ENCODE peak calls at places on chromosomes 7 and 10, in ten cellular contexts. A is cardiac muscle cell, W is IMR-90, I is K562, R is SJSA1, H is mesenchymal stem cell, E is breast epithelium, M is GM23338, Y is right atrium auricular region, X is pancreas. B is an unnamed sample.
A peak's percentile ranks its signal among the peaks of the same experiment; 100 is the strongest.

GRCh38 chr7:106870983-106871410 is 5.9 kb downstream of the PIK3CG start:
- DNase-seq in A (no peak), W (peak; percentile 49), I (no peak), R (no peak), H (peak; percentile 71), E (no peak), M (no peak), Y (no peak), X (no peak), B (no peak)

GRCh38 chr7:154911862-154912261 is 91.1 kb downstream of the PAXIP1 start:
- DNase-seq in A (no peak), W (no peak), I (no peak), R (no peak), H (no peak), E (no peak), M (no peak), Y (no peak), X (no peak), B (no peak)

GRCh38 chr7:44062180-44062902 is 3.0 kb downstream of the PGAM2 start:
- DNase-seq in A (no peak), W (no peak), I (no peak), R (no peak), H (no peak), E (peak; percentile 43), M (no peak), Y (no peak), X (no peak), B (peak; percentile 44)

GRCh38 chr10:7340179-7340874 is 70.5 kb downstream of the SFMBT2 start:
- DNase-seq in A (no peak), W (peak; percentile 10), I (no peak), R (no peak), H (no peak), E (no peak), M (no peak), Y (no peak), X (no peak), B (no peak)

GRCh38 chr7:38102486-38102885 is 75.6 kb upstream of the STARD3NL start:
- DNase-seq in A (no peak), W (peak; percentile 1), I (no peak), R (no peak), H (no peak), E (no peak), M (no peak), Y (no peak), X (no peak), B (no peak)

GRCh38 chr10:30687698-30688213 is 58.2 kb upstream of the LYZL2 start:
- DNase-seq in A (peak; percentile 73), W (peak; percentile 68), I (peak; percentile 71), R (peak; percentile 81), H (peak; percentile 80), E (peak; percentile 74), M (peak; percentile 92), Y (peak; percentile 71), X (peak; percentile 63), B (peak; percentile 70)

GRCh38 chr7:47941136-47941844 is 7.0 kb downstream of the PKD1L1 start:
- DNase-seq in A (no peak), W (peak; percentile 71), I (no peak), R (peak; percentile 63), H (peak; percentile 81), E (no peak), M (no peak), Y (peak; percentile 80), X (no peak), B (no peak)

GRCh38 chr7:140667476-140667875 is 5.3 kb upstream of the ADCK2 start:
- DNase-seq in A (no peak), W (no peak), I (no peak), R (no peak), H (no peak), E (no peak), M (no peak), Y (no peak), X (no peak), B (no peak)

GRCh38 chr10:78277734-78278404 is 244.2 kb downstream of the RPS24 start:
- DNase-seq in A (no peak), W (peak; percentile 75), I (no peak), R (no peak), H (peak; percentile 78), E (no peak), M (no peak), Y (peak; percentile 62), X (no peak), B (no peak)

GRCh38 chr10:21517983-21518628 is 7.4 kb downstream of the SKIDA1 start:
- DNase-seq in A (peak; percentile 91), W (peak; percentile 68), I (no peak), R (no peak), H (peak; percentile 82), E (no peak), M (peak; percentile 53), Y (no peak), X (no peak), B (no peak)

GRCh38 chr10:131534836-131535235 is 223.3 kb upstream of the TCERG1L start:
- DNase-seq in A (no peak), W (no peak), I (no peak), R (no peak), H (no peak), E (no peak), M (no peak), Y (no peak), X (no peak), B (no peak)

GRCh38 chr10:75887981-75888380 is 456.6 kb downstream of the LRMDA start:
- DNase-seq in A (no peak), W (no peak), I (no peak), R (no peak), H (no peak), E (no peak), M (no peak), Y (no peak), X (no peak), B (no peak)

GRCh38 chr10:32961892-32962369 is 3.9 kb upstream of the ITGB1 start:
- DNase-seq in A (peak; percentile 33), W (peak; percentile 93), I (no peak), R (peak; percentile 56), H (peak; percentile 89), E (no peak), M (peak; percentile 74), Y (no peak), X (no peak), B (no peak)

GRCh38 chr10:69953851-69954250 is 98.8 kb upstream of the MACROH2A2 start:
- DNase-seq in A (no peak), W (no peak), I (no peak), R (no peak), H (no peak), E (no peak), M (no peak), Y (no peak), X (no peak), B (no peak)

DNA sequence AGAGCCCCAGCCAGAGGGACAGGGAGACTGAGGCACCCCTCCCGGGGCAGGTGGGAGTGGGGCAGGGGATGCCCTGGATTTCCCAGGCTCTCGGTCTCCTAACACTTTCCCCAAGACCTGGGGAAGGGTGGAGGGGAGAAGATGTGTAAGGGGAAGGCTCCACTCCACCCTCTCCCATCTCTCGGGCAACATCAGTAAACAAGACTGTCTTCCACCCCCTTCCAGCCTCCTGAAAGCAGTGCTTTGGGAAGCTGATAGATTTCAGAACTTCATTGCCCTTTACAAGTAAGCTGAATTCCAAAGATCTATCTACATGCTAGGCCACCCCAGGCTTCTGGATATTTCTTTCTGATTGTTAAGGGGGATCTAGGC is 3.7 kb downstream of the FLNC start:
- DNase-seq in A (no peak), W (no peak), I (no peak), R (no peak), H (peak; percentile 70), E (no peak), M (no peak), Y (no peak), X (no peak), B (no peak)
- H3K4me3 ChIP-seq in A (peak overlapping the region; percentile 72), W (peak overlapping the region; percentile 17), I (no peak overlapping the region), R (no peak overlapping the region), H (no peak overlapping the region), E (peak overlapping the region; percentile 85), M (peak overlapping the region; percentile 76), Y (peak overlapping the region; percentile 62), X (no peak overlapping the region), B (no peak overlapping the region)

GRCh38 chr10:110174201-110174600 is 33.2 kb upstream of the MXI1 start:
- DNase-seq in A (no peak), W (no peak), I (no peak), R (peak; percentile 7), H (no peak), E (no peak), M (no peak), Y (no peak), X (no peak), B (no peak)
- H3K27me3 ChIP-seq in A (no peaks in the 10 kb centered on the region), W (peaks cover 33% of the 10 kb centered on the region), I (no peaks in the 10 kb centered on the region), R (no peaks in the 10 kb centered on the region), H (peaks cover 27% of the 10 kb centered on the region), E (no peaks in the 10 kb centered on the region), M (peaks cover 86% of the 10 kb centered on the region), Y (no peaks in the 10 kb centered on the region), X (no peaks in the 10 kb centered on the region), B (peaks cover 16% of the 10 kb centered on the region)

GRCh38 chr7:158753900-158754299 is 49.3 kb upstream of the NCAPG2 start:
- DNase-seq in A (no peak), W (no peak), I (no peak), R (no peak), H (no peak), E (no peak), M (no peak), Y (no peak), X (no peak), B (no peak)

GRCh38 chr7:158750702-158751101 is 46.1 kb upstream of the NCAPG2 start:
- DNase-seq in A (no peak), W (no peak), I (no peak), R (no peak), H (no peak), E (no peak), M (no peak), Y (no peak), X (no peak), B (no peak)

GRCh38 chr7:158749396-158749795 is 44.8 kb upstream of the NCAPG2 start:
- DNase-seq in A (no peak), W (no peak), I (no peak), R (no peak), H (no peak), E (no peak), M (no peak), Y (no peak), X (no peak), B (no peak)

GRCh38 chr7:158751199-158751598 is 46.6 kb upstream of the NCAPG2 start:
- DNase-seq in A (no peak), W (no peak), I (no peak), R (no peak), H (no peak), E (no peak), M (no peak), Y (no peak), X (no peak), B (no peak)

GRCh38 chr7:158751743-158752142 is 47.1 kb upstream of the NCAPG2 start:
- DNase-seq in A (no peak), W (no peak), I (no peak), R (no peak), H (no peak), E (no peak), M (no peak), Y (no peak), X (no peak), B (no peak)
- H3K36me3 ChIP-seq in A (peaks cover 11% of the 10 kb centered on the region), W (peaks cover 35% of the 10 kb centered on the region), I (peaks cover 56% of the 10 kb centered on the region), R (peaks cover 29% of the 10 kb centered on the region), H (peaks cover 88% of the 10 kb centered on the region), E (peaks cover 4% of the 10 kb centered on the region), M (peaks cover 4% of the 10 kb centered on the region), Y (peaks cover 52% of the 10 kb centered on the region), X (no peaks in the 10 kb centered on the region), B (peaks cover 22% of the 10 kb centered on the region)

DNA sequence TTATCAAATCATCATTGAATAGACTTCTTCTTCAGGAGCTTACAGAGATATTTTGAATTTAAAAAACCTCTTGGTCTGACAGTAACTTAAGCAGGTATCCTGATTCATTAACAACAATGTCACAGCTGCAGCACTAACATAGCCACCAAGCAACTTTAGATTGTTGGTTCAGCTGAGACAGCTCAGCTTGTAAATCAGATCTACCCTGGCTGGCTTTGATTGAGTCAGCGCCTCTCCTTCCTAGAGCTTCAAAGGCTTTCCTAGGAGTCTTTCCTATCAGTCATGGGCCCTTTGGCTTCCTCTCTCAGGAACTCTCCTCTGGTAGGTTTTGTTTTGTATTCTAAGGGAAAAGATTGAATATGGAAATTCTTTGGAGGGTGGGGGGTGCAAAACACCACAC is 70.7 kb upstream of the STEAP4 start:
- DNase-seq in A (peak; percentile 28), W (no peak), I (no peak), R (no peak), H (no peak), E (no peak), M (peak; percentile 81), Y (no peak), X (no peak), B (no peak)
- H3K4me3 ChIP-seq in A (no peak overlapping the region), W (no peak overlapping the region), I (no peak overlapping the region), R (no peak overlapping the region), H (no peak overlapping the region), E (no peak overlapping the region), M (no peak overlapping the region), Y (no peak overlapping the region), X (no peak overlapping the region), B (no peak overlapping the region)

B was measured in CD8-positive, alpha-beta memory T cell.